ENCODE peak calls at places on chromosomes 7 and 10, in eight cellular contexts. C is NCI-H1694 treated with DMSO at 0.1 percent for 48 hours, O is lower leg skin, S is erythroblast, Z is RKO, H is spleen, P is neural progenitor cell, M is hippocampal formation. E is an unnamed sample.

GRCh38 chr10:101467286-101467770 is 113.4 kb downstream of the BTRC start:
- DNase-seq in C (peak; percentile 79), O (peak; percentile 20), S (peak; percentile 84), Z (peak; percentile 88), H (no peak), P (peak; percentile 89), M (peak; percentile 77), E (peak; percentile 82)

GRCh38 chr10:13526952-13527863 is 1.6 kb downstream of the BEND7 start:
- DNase-seq in C (no peak), O (no peak), S (no peak), Z (peak; percentile 98), H (no peak), P (peak; percentile 9), M (no peak), E (peak; percentile 21)

GRCh38 chr7:152025937-152026890 is 740 bp downstream of the GALNT11 start:
- DNase-seq in C (no peak), O (no peak), S (no peak), Z (no peak), H (no peak), P (no peak), M (no peak), E (peak; percentile 18)

GRCh38 chr10:122213766-122214165 is 57.3 kb upstream of the BTBD16 start:
- DNase-seq in C (no peak), O (no peak), S (no peak), Z (no peak), H (no peak), P (peak; percentile 39), M (no peak), E (no peak)

GRCh38 chr10:11546581-11546980 is 64.9 kb downstream of the USP6NL start:
- DNase-seq in C (no peak), O (no peak), S (no peak), Z (no peak), H (no peak), P (no peak), M (no peak), E (no peak)

GRCh38 chr7:101954494-101954893 is 137.1 kb downstream of the CUX1 start:
- DNase-seq in C (no peak), O (no peak), S (no peak), Z (no peak), H (no peak), P (no peak), M (no peak), E (no peak)

GRCh38 chr10:132096223-132096622 is 30.5 kb downstream of the JAKMIP3 start:
- DNase-seq in C (no peak), O (no peak), S (no peak), Z (peak; percentile 31), H (no peak), P (no peak), M (no peak), E (no peak)

GRCh38 chr7:113873554-113874151 is 45.2 kb downstream of the PPP1R3A start:
- DNase-seq in C (no peak), O (no peak), S (no peak), Z (peak; percentile 24), H (no peak), P (no peak), M (no peak), E (no peak)